ENCODE peak calls at places on chromosomes 16 and 17, in five cellular contexts. R, H, M, C and U are unnamed samples.

GRCh38 chr17:70242781-70243437 is 73.6 kb downstream of the KCNJ2 start:
- DNase-seq in C (no peak), H (no peak), M (no peak), R (no peak), U (no peak)

GRCh38 chr16:2527784-2528100 is 3.5 kb downstream of the CEMP1 start:
- DNase-seq in H (no peak), C (no peak), R (no peak), M (no peak), U (no peak)

GRCh38 chr17:21352221-21352980 is 23.8 kb upstream of the KCNJ12 start:
- DNase-seq in H (no peak), M (peak), R (no peak), C (no peak), U (no peak)

GRCh38 chr17:22694362-22695227 is 1002.3 kb downstream of the KCNJ18 start:
- DNase-seq in M (no peak), R (no peak), C (no peak), H (no peak), U (no peak)

GRCh38 chr17:76051071-76051467 is 21.2 kb downstream of the SRP68 start:
- DNase-seq in C (no peak), H (no peak), R (no peak), M (no peak), U (no peak)

GRCh38 chr16:86572616-86573015 is 5.7 kb upstream of the FOXL1 start:
- DNase-seq in H (peak), R (no peak), C (no peak), M (no peak), U (no peak)

GRCh38 chr17:79628861-79629547 is 18.2 kb upstream of the RBFOX3 start:
- DNase-seq in C (peak), R (no peak), M (no peak), H (no peak), U (peak)

GRCh38 chr16:57245472-57246113 is 534 bp downstream of the ARL2BP start:
- DNase-seq in H (no peak), R (peak), C (peak), M (peak), U (no peak)

GRCh38 chr17:78993981-78994671 is 14.4 kb upstream of the LGALS3BP start:
- DNase-seq in M (no peak), C (no peak), R (no peak), H (no peak), U (peak)

GRCh38 chr16:4648917-4649316 is 24.3 kb downstream of the MGRN1 start:
- DNase-seq in M (no peak), R (no peak), C (no peak), H (no peak), U (no peak)

GRCh38 chr16:67883872-67884261 is 818 bp upstream of the NRN1L start:
- DNase-seq in M (peak), R (peak), C (peak), H (peak), U (peak)

GRCh38 chr17:6843241-6843890 is 11.8 kb upstream of the TEKT1 start:
- DNase-seq in R (peak), C (no peak), H (no peak), M (no peak), U (no peak)

GRCh38 chr17:38701504-38702165 is 3.4 kb upstream of the MLLT6 start:
- DNase-seq in R (peak), M (peak), H (no peak), C (no peak), U (no peak)

GRCh38 chr16:81678326-81679095 is 100.6 kb upstream of the PLCG2 start:
- DNase-seq in R (no peak), M (no peak), H (no peak), C (no peak), U (no peak)

GRCh38 chr16:72099377-72099818 is 5.8 kb downstream of the DHX38 start:
- DNase-seq in C (peak), H (peak), R (peak), M (peak), U (no peak)

GRCh38 chr16:1635070-1635469 is 22.9 kb downstream of the CRAMP1 start:
- DNase-seq in R (no peak), M (no peak), H (no peak), C (no peak), U (no peak)

GRCh38 chr16:7397901-7398300 is 65.3 kb downstream of the RBFOX1 start:
- DNase-seq in C (no peak), M (no peak), H (no peak), R (no peak), U (no peak)

GRCh38 chr16:4272114-4272954 is 489 bp downstream of the TFAP4 start:
- DNase-seq in M (peak), R (peak), H (peak), C (peak), U (peak)

GRCh38 chr17:76532072-76532651 is 5.3 kb downstream of the CYGB start:
- DNase-seq in H (no peak), M (no peak), C (no peak), R (no peak), U (no peak)

GRCh38 chr17:76492989-76493501 is 8.2 kb downstream of the RHBDF2 start:
- DNase-seq in R (peak), M (peak), C (no peak), H (no peak), U (peak)

GRCh38 chr17:17507465-17508011 is 11.3 kb upstream of the RASD1 start:
- DNase-seq in R (no peak), M (no peak), C (no peak), H (no peak), U (no peak)

GRCh38 chr16:31452631-31453106 is 6.6 kb upstream of the ARMC5 start:
- DNase-seq in M (no peak), H (no peak), C (no peak), R (no peak), U (peak)

GRCh38 chr16:48317614-48318013 is 67.6 kb downstream of the SIAH1 start:
- DNase-seq in H (no peak), C (no peak), R (peak), M (no peak), U (no peak)

GRCh38 chr16:29674188-29674587 is 4.8 kb upstream of the QPRT start:
- DNase-seq in H (no peak), M (peak), R (no peak), C (no peak), U (no peak)

GRCh38 chr16:3454631-3455147 is 11.2 kb downstream of the NAA60 start:
- DNase-seq in C (no peak), R (no peak), H (no peak), M (no peak), U (no peak)

GRCh38 chr17:76154292-76154691 is 13.2 kb upstream of the FOXJ1 start:
- DNase-seq in C (no peak), H (no peak), M (no peak), R (no peak), U (no peak)

GRCh38 chr17:82963104-82963950 is 116.1 kb upstream of the METRNL start:
- DNase-seq in H (peak), C (peak), M (peak), R (peak), U (peak)

GRCh38 chr16:12160815-12161550 is 184.4 kb downstream of the SNX29 start:
- DNase-seq in R (peak), C (no peak), H (no peak), M (no peak), U (no peak)

GRCh38 chr16:56708821-56709685 is 20.9 kb upstream of the NUP93 start:
- DNase-seq in R (no peak), C (no peak), M (no peak), H (no peak), U (no peak)

GRCh38 chr17:35371934-35372333 is 1.5 kb downstream of the SLFN11 start:
- DNase-seq in H (no peak), C (no peak), M (no peak), R (no peak), U (no peak)

GRCh38 chr16:80259289-80259805 is 281.4 kb upstream of the DYNLRB2 start:
- DNase-seq in H (no peak), R (no peak), M (no peak), C (no peak), U (no peak)

GRCh38 chr16:64654137-64654652 is 467.7 kb downstream of the CDH11 start:
- DNase-seq in C (no peak), M (no peak), H (no peak), R (no peak), U (no peak)

GRCh38 chr16:87850009-87851006 is 19.0 kb downstream of the SLC7A5 start:
- DNase-seq in H (peak), R (peak), M (peak), C (peak), U (no peak)

GRCh38 chr17:32621612-32622312 is 135.0 kb downstream of the CDK5R1 start:
- DNase-seq in H (no peak), C (peak), R (no peak), M (no peak), U (no peak)

GRCh38 chr17:45747907-45748306 is 36.2 kb upstream of the CRHR1 start:
- DNase-seq in H (no peak), C (no peak), M (no peak), R (no peak), U (no peak)

GRCh38 chr16:66007717-66008116 is 358.8 kb upstream of the CDH5 start:
- DNase-seq in C (no peak), M (no peak), R (peak), H (peak), U (no peak)

GRCh38 chr16:84618428-84619102 is 687 bp upstream of the COTL1 start:
- DNase-seq in R (no peak), M (no peak), C (peak), H (no peak), U (no peak)

GRCh38 chr16:84021488-84021887 is 21.1 kb downstream of the SLC38A8 start:
- DNase-seq in M (no peak), H (no peak), R (no peak), C (no peak), U (no peak)

DNA sequence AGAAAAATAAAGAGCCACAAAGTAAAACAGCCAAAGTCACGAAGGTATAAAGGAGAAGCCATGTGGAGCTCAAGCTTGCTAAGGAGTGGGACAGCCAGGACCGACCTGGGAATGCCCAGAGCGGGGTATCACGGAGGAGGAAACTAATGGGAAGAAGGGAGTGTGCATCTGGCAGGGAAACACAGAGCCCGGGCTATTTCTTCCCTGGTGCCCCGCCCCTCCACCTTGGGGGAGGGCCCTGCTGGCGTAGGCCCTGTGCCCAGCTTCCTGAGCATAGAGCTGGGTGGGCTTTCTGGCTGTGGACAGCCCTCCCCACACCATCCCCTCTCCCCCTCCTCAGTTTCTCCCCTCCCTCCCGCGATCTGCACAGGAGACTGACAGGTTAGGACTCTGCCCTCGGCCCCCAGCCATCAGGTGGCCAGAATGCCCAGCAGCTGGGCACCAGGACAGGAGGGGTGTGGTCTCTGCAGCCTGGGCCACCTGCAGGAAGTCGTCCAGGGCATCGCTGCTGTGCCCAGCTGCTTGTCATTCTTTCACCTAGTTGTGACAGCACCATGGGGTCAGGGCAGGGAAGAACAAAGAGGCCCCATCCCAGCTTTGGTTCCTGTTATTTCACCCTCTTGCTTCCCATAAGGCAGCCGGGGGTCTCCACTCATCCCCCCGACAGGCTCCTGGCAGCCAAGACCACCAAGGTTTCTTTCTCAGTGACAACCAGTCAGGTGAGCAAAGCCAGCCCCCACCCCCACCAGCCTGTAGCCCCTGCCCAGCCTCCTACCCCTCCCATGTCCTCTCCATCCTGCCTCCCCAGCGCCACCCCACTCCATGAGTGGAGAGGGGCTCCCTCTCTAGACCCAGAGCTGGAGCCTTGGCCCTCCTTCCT is 7.1 kb upstream of the DCAF7 start:
- DNase-seq in H (no peak), M (peak), C (peak), R (no peak), U (no peak)
- TF ChIP-seq CTCF in H (no peak), M (no peak), C (no peak), R (no peak), U (no peak)

GRCh38 chr17:5510776-5511175 is 24.4 kb downstream of the MIS12 start:
- DNase-seq in R (no peak), H (no peak), C (no peak), M (no peak), U (no peak)
- TF ChIP-seq CTCF in R (no peak), H (no peak), C (no peak), M (no peak), U (no peak)

DNA sequence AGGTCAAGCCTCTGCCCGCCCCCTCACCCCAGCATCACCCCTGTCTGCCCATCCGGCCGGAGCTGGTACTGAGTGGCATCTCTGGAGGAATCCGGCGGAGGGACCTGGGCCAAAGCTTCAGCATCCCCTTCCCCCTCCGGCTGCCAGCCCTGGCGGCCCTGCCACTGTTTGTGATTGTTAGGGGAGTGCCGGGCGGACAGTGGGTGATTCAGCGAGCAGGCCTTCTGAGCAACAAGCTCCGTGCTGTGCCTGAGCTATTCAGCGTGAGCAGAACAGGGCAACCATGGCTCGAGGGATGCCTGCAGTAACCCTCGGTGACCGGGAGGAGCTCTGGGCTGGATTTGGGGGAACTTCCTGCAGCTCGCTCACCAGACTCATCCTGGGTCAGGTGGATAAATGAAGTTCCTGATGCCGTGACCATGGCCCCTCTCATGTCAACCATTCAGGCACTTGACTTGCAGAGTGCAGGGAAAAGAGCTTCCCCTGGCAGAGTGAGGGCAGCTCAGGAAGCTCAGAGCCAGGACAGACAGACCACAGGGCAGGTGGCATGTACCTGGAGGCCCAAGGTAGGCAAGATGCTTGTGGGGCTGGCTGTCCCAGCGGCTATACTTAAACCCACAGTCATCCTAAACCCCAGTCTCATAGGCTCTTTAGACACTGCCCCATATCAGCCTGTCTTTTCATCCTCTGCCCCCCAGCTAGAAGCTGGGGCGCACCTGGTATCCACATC is 24.3 kb upstream of the MLKL start:
- DNase-seq in C (no peak), H (no peak), R (no peak), M (no peak), U (no peak)
- TF ChIP-seq CTCF in C (no peak), H (no peak), R (no peak), M (no peak), U (no peak)

GRCh38 chr17:77742579-77742978 is 215.9 kb upstream of the TNRC6C start:
- DNase-seq in R (no peak), H (no peak), C (peak), M (no peak), U (no peak)

GRCh38 chr17:77740481-77740880 is 218.0 kb upstream of the TNRC6C start:
- DNase-seq in C (peak), H (no peak), M (no peak), R (no peak), U (no peak)

GRCh38 chr17:77738666-77739531 is 219.6 kb upstream of the TNRC6C start:
- DNase-seq in M (no peak), C (peak), R (no peak), H (no peak), U (no peak)

GRCh38 chr17:77744268-77744988 is 214.1 kb upstream of the TNRC6C start:
- DNase-seq in M (no peak), C (peak), R (no peak), H (no peak), U (no peak)

DNA sequence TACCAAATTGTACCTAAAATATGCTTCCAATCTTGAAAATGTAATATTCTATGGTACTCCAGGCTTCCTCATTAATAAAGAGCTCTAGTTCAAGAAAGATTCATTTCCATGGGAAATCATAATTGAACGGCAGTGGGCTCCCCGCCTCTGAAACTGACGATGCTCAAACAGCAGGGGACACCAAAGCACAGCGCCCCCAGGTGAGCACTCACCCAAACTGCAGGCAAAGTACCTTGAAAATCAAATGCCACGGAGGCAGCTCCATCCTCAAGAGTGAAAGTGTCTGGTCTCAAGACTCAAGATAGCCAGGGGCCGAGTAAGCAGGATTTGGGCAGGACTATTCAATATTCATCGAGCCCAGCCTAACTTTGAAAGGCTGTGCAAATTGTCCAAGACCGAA is 217.4 kb upstream of the TNRC6C start:
- DNase-seq in M (no peak), H (no peak), R (peak), C (peak), U (peak)
- TF ChIP-seq CTCF in M (peak), H (peak), R (peak), C (peak), U (no peak)

GRCh38 chr17:10772425-10773380 is 31.2 kb downstream of the TMEM238L start:
- DNase-seq in M (peak), R (peak), H (peak), C (peak), U (no peak)
- TF ChIP-seq CTCF in M (peak), R (peak), H (peak), C (peak), U (no peak)

GRCh38 chr17:74919440-74920305 is 3.4 kb downstream of the USH1G start:
- DNase-seq in R (peak), C (peak), H (peak), M (no peak), U (no peak)
- TF ChIP-seq CTCF in R (peak), C (no peak), H (no peak), M (no peak), U (no peak)

GRCh38 chr16:26594666-26595065 is 472.1 kb upstream of the C16orf82 start:
- DNase-seq in M (no peak), R (no peak), H (no peak), C (no peak), U (no peak)

GRCh38 chr16:26598989-26599785 is 467.5 kb upstream of the C16orf82 start:
- DNase-seq in H (no peak), M (no peak), C (no peak), R (no peak), U (no peak)

GRCh38 chr16:26593700-26594099 is 473.0 kb upstream of the C16orf82 start:
- DNase-seq in C (no peak), M (no peak), R (no peak), H (no peak), U (no peak)

GRCh38 chr16:26598061-26598460 is 468.7 kb upstream of the C16orf82 start:
- DNase-seq in R (peak), M (no peak), C (no peak), H (no peak), U (no peak)

GRCh38 chr16:26595199-26595598 is 471.5 kb upstream of the C16orf82 start:
- DNase-seq in H (no peak), R (no peak), C (no peak), M (no peak), U (no peak)
- TF ChIP-seq CTCF in H (no peak), R (no peak), C (no peak), M (no peak), U (no peak)

GRCh38 chr17:8155341-8156173 is 3.4 kb upstream of the PER1 start:
- DNase-seq in C (no peak), M (no peak), H (peak), R (no peak), U (peak)
- TF ChIP-seq CTCF in C (no peak), M (no peak), H (no peak), R (no peak), U (no peak)